ENCODE peak calls at places on chromosomes 11 and 22, in six cellular contexts. One of them, this sample, is unnamed. For H3K27me3 and H3K36me3, the result is how much of the 10 kb centered on the place peaks cover.

GRCh38 chr11:129503646-129504045 is 128.0 kb downstream of the BARX2 start:
- DNase-seq in NT2/D1: no peak
- DNase-seq in fibroblast of lung: no peak
- DNase-seq in astrocyte: no peak
- DNase-seq in SJSA1: no peak
- DNase-seq in MG63: no peak
- DNase-seq in this sample: no peak

GRCh38 chr11:134244593-134244992 is 8.6 kb downstream of the THYN1 start:
- DNase-seq in NT2/D1: no peak
- DNase-seq in SJSA1: no peak
- DNase-seq in astrocyte: no peak
- DNase-seq in MG63: no peak
- DNase-seq in fibroblast of lung: peak
- DNase-seq in this sample: no peak

GRCh38 chr22:47797546-47797945 is 1035.1 kb downstream of the TBC1D22A start:
- DNase-seq in NT2/D1: no peak
- DNase-seq in astrocyte: no peak
- DNase-seq in MG63: no peak
- DNase-seq in SJSA1: no peak
- DNase-seq in fibroblast of lung: no peak
- DNase-seq in this sample: no peak

GRCh38 chr11:16096336-16096735 is 260.0 kb downstream of the SOX6 start:
- DNase-seq in astrocyte: peak
- DNase-seq in fibroblast of lung: peak
- DNase-seq in NT2/D1: no peak
- DNase-seq in SJSA1: peak
- DNase-seq in MG63: no peak
- DNase-seq in this sample: no peak

GRCh38 chr11:132220464-132220863 is 850.0 kb downstream of the NTM start:
- DNase-seq in fibroblast of lung: peak
- DNase-seq in astrocyte: peak
- DNase-seq in SJSA1: no peak
- DNase-seq in NT2/D1: no peak
- DNase-seq in MG63: no peak
- DNase-seq in this sample: no peak

GRCh38 chr22:24156146-24156914 is 25.0 kb upstream of the SUSD2 start:
- DNase-seq in SJSA1: no peak
- DNase-seq in NT2/D1: no peak
- DNase-seq in fibroblast of lung: peak
- DNase-seq in MG63: peak
- DNase-seq in astrocyte: peak
- DNase-seq in this sample: peak

GRCh38 chr11:108364159-108364558 is 103.2 kb downstream of the C11orf65 start:
- DNase-seq in NT2/D1: no peak
- DNase-seq in MG63: no peak
- DNase-seq in astrocyte: peak
- DNase-seq in fibroblast of lung: peak
- DNase-seq in SJSA1: no peak
- DNase-seq in this sample: no peak

GRCh38 chr11:115885446-115885978 is 381.3 kb upstream of the CADM1 start:
- DNase-seq in fibroblast of lung: no peak
- DNase-seq in MG63: no peak
- DNase-seq in SJSA1: no peak
- DNase-seq in astrocyte: no peak
- DNase-seq in NT2/D1: no peak
- DNase-seq in this sample: no peak

GRCh38 chr22:38456272-38456837 is 1.4 kb upstream of the KCNJ4 start:
- DNase-seq in astrocyte: no peak
- DNase-seq in fibroblast of lung: no peak
- DNase-seq in NT2/D1: no peak
- DNase-seq in MG63: no peak
- DNase-seq in SJSA1: no peak
- DNase-seq in this sample: no peak

GRCh38 chr22:38455530-38456271 is 702 bp upstream of the KCNJ4 start:
- DNase-seq in SJSA1: no peak
- DNase-seq in astrocyte: no peak
- DNase-seq in MG63: peak
- DNase-seq in NT2/D1: no peak
- DNase-seq in fibroblast of lung: peak
- DNase-seq in this sample: no peak

GRCh38 chr22:38455063-38455529 is at the start of gene KCNJ4:
- DNase-seq in MG63: no peak
- DNase-seq in NT2/D1: no peak
- DNase-seq in fibroblast of lung: no peak
- DNase-seq in astrocyte: no peak
- DNase-seq in SJSA1: no peak
- DNase-seq in this sample: no peak

GRCh38 chr22:38454361-38455062 is 487 bp downstream of the KCNJ4 start:
- DNase-seq in SJSA1: no peak
- DNase-seq in NT2/D1: no peak
- DNase-seq in MG63: no peak
- DNase-seq in astrocyte: no peak
- DNase-seq in fibroblast of lung: no peak
- DNase-seq in this sample: no peak

GRCh38 chr22:38456841-38457699 is 2.1 kb upstream of the KCNJ4 start:
- DNase-seq in SJSA1: no peak
- DNase-seq in fibroblast of lung: no peak
- DNase-seq in NT2/D1: no peak
- DNase-seq in MG63: no peak
- DNase-seq in astrocyte: no peak
- DNase-seq in this sample: no peak
- H3K27me3 ChIP-seq in SJSA1: half or more
- H3K27me3 ChIP-seq in fibroblast of lung: half or more
- H3K27me3 ChIP-seq in NT2/D1: half or more
- H3K27me3 ChIP-seq in MG63: under half
- H3K27me3 ChIP-seq in astrocyte: half or more
- H3K27me3 ChIP-seq in this sample: half or more

DNA sequence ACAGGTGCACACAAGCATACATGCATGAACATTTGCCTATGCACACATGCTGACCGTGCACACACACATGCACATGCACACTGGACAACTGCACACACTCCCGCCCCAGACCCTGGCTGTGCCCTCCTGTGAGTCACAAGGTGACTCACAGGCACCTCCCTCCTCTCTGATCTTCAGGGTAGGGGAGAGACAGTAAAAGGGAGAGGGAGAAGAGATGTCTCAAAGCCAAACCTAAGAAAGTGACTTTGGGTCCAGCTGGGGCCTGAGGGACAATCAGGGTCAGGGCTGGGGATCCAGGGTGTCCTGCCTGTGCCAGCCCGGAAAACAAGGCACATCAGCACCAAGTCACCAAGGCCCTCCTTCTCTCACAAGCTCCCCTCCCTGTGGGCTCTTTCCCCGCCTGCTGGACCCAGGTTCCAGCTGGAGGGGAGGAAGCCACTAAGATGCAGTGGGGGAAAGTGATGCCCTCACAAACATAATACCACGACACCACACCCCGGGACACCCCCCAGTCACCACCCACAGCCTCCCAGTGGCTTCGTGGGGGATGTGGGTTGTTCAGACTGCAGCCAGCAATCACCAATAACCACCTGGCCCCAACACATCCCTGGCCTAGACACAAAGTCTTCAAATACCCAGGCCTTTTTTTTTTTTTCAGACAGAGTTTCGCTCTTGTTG is 39.3 kb downstream of the PDGFB start:
- DNase-seq in SJSA1: peak
- DNase-seq in astrocyte: peak
- DNase-seq in MG63: peak
- DNase-seq in fibroblast of lung: peak
- DNase-seq in NT2/D1: no peak
- DNase-seq in this sample: no peak
- H3K4me3 ChIP-seq in SJSA1: no peak
- H3K4me3 ChIP-seq in astrocyte: no peak
- H3K4me3 ChIP-seq in MG63: no peak
- H3K4me3 ChIP-seq in fibroblast of lung: no peak
- H3K4me3 ChIP-seq in NT2/D1: no peak
- H3K4me3 ChIP-seq in this sample: no peak

GRCh38 chr11:45226901-45227300 is 59.2 kb downstream of the SYT13 start:
- DNase-seq in fibroblast of lung: no peak
- DNase-seq in MG63: no peak
- DNase-seq in astrocyte: no peak
- DNase-seq in NT2/D1: no peak
- DNase-seq in SJSA1: no peak
- DNase-seq in this sample: no peak
- H3K36me3 ChIP-seq in fibroblast of lung: under half
- H3K36me3 ChIP-seq in MG63: under half
- H3K36me3 ChIP-seq in astrocyte: under half
- H3K36me3 ChIP-seq in NT2/D1: under half
- H3K36me3 ChIP-seq in SJSA1: under half
- H3K36me3 ChIP-seq in this sample: under half

DNA sequence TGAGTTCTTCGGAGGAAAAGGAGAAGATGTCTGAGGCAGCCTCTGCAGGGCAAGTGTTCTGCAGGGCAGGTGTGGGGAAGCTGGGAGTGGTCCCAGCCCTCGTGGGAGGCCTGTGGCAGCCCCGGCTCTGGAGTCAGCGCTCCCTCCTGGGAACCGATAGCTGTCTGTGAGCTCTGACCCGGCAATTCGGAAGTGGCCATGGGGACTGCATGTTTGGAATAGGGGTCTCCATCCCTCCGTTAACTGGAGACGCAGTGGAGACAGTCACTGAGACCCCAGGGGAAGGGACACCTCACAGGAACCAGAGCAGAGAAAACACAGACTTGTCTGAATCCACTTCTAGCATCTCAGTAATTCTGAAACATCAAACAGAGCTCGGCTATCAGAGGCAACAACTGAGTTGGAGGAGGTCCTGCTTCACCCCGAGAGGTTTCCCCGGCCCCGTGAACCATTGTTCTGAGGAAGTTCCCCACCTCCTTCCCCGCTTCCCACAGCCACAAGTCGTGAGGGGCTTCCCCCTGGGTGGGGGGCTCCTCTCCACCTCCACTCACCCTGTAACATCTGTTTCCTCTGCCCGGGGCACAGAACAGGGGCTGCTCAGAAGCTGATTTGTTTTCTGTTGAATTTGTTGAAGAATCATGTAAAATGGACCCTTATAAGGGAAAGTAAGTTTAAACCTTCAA is 99.7 kb downstream of the BRD1 start:
- DNase-seq in fibroblast of lung: no peak
- DNase-seq in astrocyte: no peak
- DNase-seq in NT2/D1: no peak
- DNase-seq in MG63: no peak
- DNase-seq in SJSA1: no peak
- DNase-seq in this sample: no peak
- H3K27me3 ChIP-seq in fibroblast of lung: under half
- H3K27me3 ChIP-seq in astrocyte: under half
- H3K27me3 ChIP-seq in NT2/D1: half or more
- H3K27me3 ChIP-seq in MG63: half or more
- H3K27me3 ChIP-seq in SJSA1: half or more
- H3K27me3 ChIP-seq in this sample: half or more

GRCh38 chr11:44065851-44066731 is at the start of gene ACCS:
- DNase-seq in fibroblast of lung: peak
- DNase-seq in SJSA1: peak
- DNase-seq in astrocyte: peak
- DNase-seq in NT2/D1: peak
- DNase-seq in MG63: peak
- DNase-seq in this sample: peak

GRCh38 chr11:44066732-44067131 is 662 bp downstream of the ACCS start:
- DNase-seq in MG63: peak
- DNase-seq in SJSA1: peak
- DNase-seq in fibroblast of lung: peak
- DNase-seq in astrocyte: peak
- DNase-seq in NT2/D1: no peak
- DNase-seq in this sample: peak

GRCh38 chr11:44065161-44065571 is 904 bp upstream of the ACCS start:
- DNase-seq in fibroblast of lung: no peak
- DNase-seq in MG63: no peak
- DNase-seq in astrocyte: no peak
- DNase-seq in SJSA1: no peak
- DNase-seq in NT2/D1: peak
- DNase-seq in this sample: no peak

GRCh38 chr11:44068180-44068579 is 2.1 kb downstream of the ACCS start:
- DNase-seq in NT2/D1: no peak
- DNase-seq in SJSA1: no peak
- DNase-seq in astrocyte: no peak
- DNase-seq in MG63: no peak
- DNase-seq in fibroblast of lung: no peak
- DNase-seq in this sample: no peak

DNA sequence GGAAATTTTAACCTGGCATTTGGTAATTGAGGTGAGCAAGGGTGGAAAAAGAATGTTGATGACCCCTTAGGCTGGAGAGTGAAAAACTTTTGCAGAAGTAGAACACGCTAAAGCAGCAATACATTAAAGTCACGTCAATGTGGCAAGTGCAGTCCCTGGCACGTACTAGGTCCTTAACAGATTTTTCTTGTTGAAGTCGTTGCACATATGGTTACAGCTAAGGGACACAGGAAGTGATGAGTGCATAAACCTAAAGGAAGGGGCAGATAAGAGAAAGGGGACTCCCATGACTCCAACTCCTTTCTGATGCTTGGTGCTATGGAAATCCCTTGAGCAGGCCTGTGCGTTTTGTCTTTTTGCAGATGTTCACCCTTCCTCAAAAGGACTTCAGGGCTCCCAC is 1.2 kb downstream of the ACCS start:
- DNase-seq in MG63: no peak
- DNase-seq in fibroblast of lung: no peak
- DNase-seq in NT2/D1: no peak
- DNase-seq in astrocyte: no peak
- DNase-seq in SJSA1: no peak
- DNase-seq in this sample: no peak
- H3K4me3 ChIP-seq in MG63: peak
- H3K4me3 ChIP-seq in fibroblast of lung: no peak
- H3K4me3 ChIP-seq in NT2/D1: peak
- H3K4me3 ChIP-seq in astrocyte: no peak
- H3K4me3 ChIP-seq in SJSA1: no peak
- H3K4me3 ChIP-seq in this sample: peak

DNA sequence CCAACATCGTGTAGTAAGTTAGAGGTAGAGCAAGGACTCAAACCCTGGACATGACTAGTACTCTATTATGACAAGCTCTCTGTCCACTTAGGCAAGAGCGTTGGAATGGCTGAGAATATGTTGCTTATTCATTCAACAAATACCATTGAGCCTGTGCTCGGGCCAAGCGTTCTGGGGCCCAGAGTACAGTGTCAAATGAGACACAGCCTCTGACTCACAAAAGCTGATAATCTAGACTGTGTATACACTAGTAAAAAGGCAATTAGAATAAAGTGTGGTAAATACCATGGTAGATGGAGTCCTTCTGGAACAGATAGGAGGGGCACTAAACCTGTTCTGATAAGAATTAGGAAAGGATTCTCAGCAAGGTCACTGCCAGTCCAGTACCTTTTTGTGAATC is 24.7 kb downstream of the KCNE3 start:
- DNase-seq in SJSA1: no peak
- DNase-seq in fibroblast of lung: no peak
- DNase-seq in MG63: no peak
- DNase-seq in astrocyte: peak
- DNase-seq in NT2/D1: no peak
- DNase-seq in this sample: no peak
- H3K36me3 ChIP-seq in SJSA1: under half
- H3K36me3 ChIP-seq in fibroblast of lung: under half
- H3K36me3 ChIP-seq in MG63: under half
- H3K36me3 ChIP-seq in astrocyte: under half
- H3K36me3 ChIP-seq in NT2/D1: under half
- H3K36me3 ChIP-seq in this sample: under half

GRCh38 chr11:35317253-35317652 is 102.1 kb downstream of the SLC1A2 start:
- DNase-seq in SJSA1: no peak
- DNase-seq in NT2/D1: no peak
- DNase-seq in MG63: no peak
- DNase-seq in astrocyte: no peak
- DNase-seq in fibroblast of lung: no peak
- DNase-seq in this sample: no peak
- H3K27me3 ChIP-seq in SJSA1: under half
- H3K27me3 ChIP-seq in NT2/D1: under half
- H3K27me3 ChIP-seq in MG63: under half
- H3K27me3 ChIP-seq in astrocyte: under half
- H3K27me3 ChIP-seq in fibroblast of lung: under half
- H3K27me3 ChIP-seq in this sample: under half